ENCODE peak calls at places on chromosomes 6 and 20, in ten cellular contexts. L, U, T, O, Q, M, D, N, P and I are unnamed samples.

GRCh38 chr6:148629197-148629909 is 117.5 kb upstream of the UST start:
- DNase-seq in L (no peak), U (peak; percentile 44), T (no peak), O (no peak), Q (no peak), M (no peak), D (no peak), N (peak; percentile 71), P (peak; percentile 24), I (peak; percentile 76)

GRCh38 chr6:112396221-112396620 is 49.1 kb downstream of the RFPL4B start:
- DNase-seq in L (no peak), U (peak; percentile 4), T (no peak), O (no peak), Q (no peak), M (no peak), D (no peak), N (no peak), P (no peak), I (no peak)

GRCh38 chr6:3888153-3888957 is 39.2 kb downstream of the FAM50B start:
- DNase-seq in L (no peak), U (no peak), T (peak; percentile 80), O (no peak), Q (no peak), M (peak; percentile 18), D (no peak), N (no peak), P (no peak), I (peak; percentile 52)

GRCh38 chr6:56902551-56903464 is 52.1 kb upstream of the BEND6 start:
- DNase-seq in L (no peak), U (peak; percentile 76), T (no peak), O (no peak), Q (peak; percentile 47), M (no peak), D (peak; percentile 62), N (peak; percentile 81), P (peak; percentile 37), I (peak; percentile 87)

GRCh38 chr20:50130995-50131394 is 18.0 kb upstream of the UBE2V1 start:
- DNase-seq in L (no peak), U (peak; percentile 53), T (no peak), O (no peak), Q (no peak), M (no peak), D (no peak), N (peak; percentile 63), P (peak; percentile 42), I (peak; percentile 39)

GRCh38 chr6:169789146-169789943 is 37.9 kb downstream of the ERMARD start:
- DNase-seq in L (no peak), U (no peak), T (no peak), O (no peak), Q (no peak), M (peak; percentile 20), D (no peak), N (no peak), P (peak; percentile 7), I (no peak)

GRCh38 chr20:35434085-35435005 is 3.7 kb downstream of the GDF5 start:
- DNase-seq in L (no peak), U (no peak), T (no peak), O (no peak), Q (no peak), M (no peak), D (no peak), N (peak; percentile 71), P (peak; percentile 68), I (peak; percentile 42)

GRCh38 chr6:167987396-167987795 is 10.1 kb upstream of the KIF25 start:
- DNase-seq in L (no peak), U (no peak), T (no peak), O (no peak), Q (no peak), M (no peak), D (no peak), N (no peak), P (no peak), I (no peak)

GRCh38 chr20:33874129-33874528 is 63.0 kb downstream of the CHMP4B start:
- DNase-seq in L (no peak), U (no peak), T (no peak), O (no peak), Q (no peak), M (no peak), D (no peak), N (no peak), P (no peak), I (no peak)

GRCh38 chr6:110618591-110619267 is 142.3 kb upstream of the SLC22A16 start:
- DNase-seq in L (no peak), U (peak; percentile 28), T (peak; percentile 29), O (no peak), Q (no peak), M (peak; percentile 29), D (no peak), N (peak; percentile 15), P (no peak), I (peak; percentile 13)

GRCh38 chr6:134714679-134715078 is 235.2 kb downstream of the ALDH8A1 start:
- DNase-seq in L (no peak), U (peak; percentile 35), T (no peak), O (no peak), Q (no peak), M (no peak), D (no peak), N (peak; percentile 41), P (no peak), I (no peak)

GRCh38 chr6:137736919-137737318 is 130.1 kb upstream of the TNFAIP3 start:
- DNase-seq in L (no peak), U (no peak), T (no peak), O (no peak), Q (no peak), M (no peak), D (no peak), N (no peak), P (no peak), I (peak; percentile 49)

GRCh38 chr20:44424039-44424495 is 51.6 kb upstream of the TTPAL start:
- DNase-seq in L (no peak), U (no peak), T (no peak), O (no peak), Q (no peak), M (no peak), D (no peak), N (no peak), P (no peak), I (no peak)
- H3K4me3 ChIP-seq in L (no peak overlapping the region), U (no peak overlapping the region), T (no peak overlapping the region), O (no peak overlapping the region), Q (no peak overlapping the region), M (no peak overlapping the region), D (no peak overlapping the region), N (no peak overlapping the region), P (no peak overlapping the region), I (no peak overlapping the region)

DNA sequence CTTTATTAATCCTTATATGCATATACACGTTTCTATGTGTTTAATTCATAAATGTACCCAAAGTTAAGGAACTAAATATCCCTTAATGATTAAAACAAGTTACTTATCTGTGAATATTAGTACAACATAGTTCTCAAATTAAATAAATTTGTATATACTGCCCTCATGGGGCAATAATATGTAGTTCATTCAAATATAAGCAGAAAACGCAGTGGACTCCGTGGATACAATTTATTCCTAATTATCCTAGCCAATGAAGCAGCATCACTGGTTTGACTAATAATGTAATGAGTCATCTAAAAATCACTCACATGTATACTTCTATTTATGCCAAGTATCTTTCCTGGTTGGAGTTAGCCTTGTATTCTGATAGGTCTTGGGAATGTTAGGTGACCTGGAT is 111.6 kb downstream of the TBC1D32 start:
- DNase-seq in L (no peak), U (peak; percentile 79), T (peak; percentile 7), O (no peak), Q (no peak), M (no peak), D (no peak), N (peak; percentile 74), P (no peak), I (peak; percentile 54)
- TF ChIP-seq CTCF in L (no peak), U (peak; percentile 50), T (peak; percentile 26), O (no peak), Q (no peak), M (peak; percentile 13), D (peak; percentile 57), N (no peak), P (no peak), I (peak; percentile 10)

DNA sequence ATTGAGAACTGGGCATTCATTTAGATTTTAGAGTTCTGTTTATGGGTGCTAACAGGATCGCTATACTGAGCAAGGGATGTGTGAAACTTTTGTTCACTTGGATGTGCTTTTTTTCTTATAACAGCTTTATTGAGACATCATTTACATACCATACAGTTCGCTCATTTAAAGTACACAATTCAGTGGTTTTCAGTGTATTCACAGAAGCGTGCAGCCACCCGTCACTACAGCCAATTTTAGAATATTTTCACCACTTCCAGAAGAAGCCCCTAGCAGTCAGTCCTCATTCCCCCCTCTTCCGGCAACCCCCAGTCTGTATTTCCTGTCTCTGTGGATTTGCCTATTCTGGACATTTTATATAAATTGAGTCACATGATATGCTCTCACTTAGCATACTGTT is 48.7 kb downstream of the GFRA4 start:
- DNase-seq in L (no peak), U (peak; percentile 56), T (no peak), O (no peak), Q (no peak), M (no peak), D (no peak), N (peak; percentile 26), P (no peak), I (no peak)
- H3K4me3 ChIP-seq in L (no peak overlapping the region), U (no peak overlapping the region), T (no peak overlapping the region), O (no peak overlapping the region), Q (no peak overlapping the region), M (no peak overlapping the region), D (no peak overlapping the region), N (peak overlapping the region; percentile 46), P (no peak overlapping the region), I (no peak overlapping the region)

GRCh38 chr20:15838466-15838865 is 734.8 kb downstream of the KIF16B start:
- DNase-seq in L (no peak), U (no peak), T (no peak), O (no peak), Q (no peak), M (no peak), D (no peak), N (no peak), P (no peak), I (no peak)

GRCh38 chr20:15848126-15848525 is 725.1 kb downstream of the KIF16B start:
- DNase-seq in L (no peak), U (no peak), T (no peak), O (no peak), Q (no peak), M (no peak), D (no peak), N (no peak), P (no peak), I (no peak)

GRCh38 chr20:15846446-15846845 is 726.8 kb downstream of the KIF16B start:
- DNase-seq in L (no peak), U (no peak), T (no peak), O (no peak), Q (no peak), M (no peak), D (no peak), N (no peak), P (no peak), I (peak; percentile 4)

GRCh38 chr20:15847415-15847814 is 725.8 kb downstream of the KIF16B start:
- DNase-seq in L (no peak), U (no peak), T (no peak), O (no peak), Q (no peak), M (no peak), D (no peak), N (no peak), P (no peak), I (no peak)

DNA sequence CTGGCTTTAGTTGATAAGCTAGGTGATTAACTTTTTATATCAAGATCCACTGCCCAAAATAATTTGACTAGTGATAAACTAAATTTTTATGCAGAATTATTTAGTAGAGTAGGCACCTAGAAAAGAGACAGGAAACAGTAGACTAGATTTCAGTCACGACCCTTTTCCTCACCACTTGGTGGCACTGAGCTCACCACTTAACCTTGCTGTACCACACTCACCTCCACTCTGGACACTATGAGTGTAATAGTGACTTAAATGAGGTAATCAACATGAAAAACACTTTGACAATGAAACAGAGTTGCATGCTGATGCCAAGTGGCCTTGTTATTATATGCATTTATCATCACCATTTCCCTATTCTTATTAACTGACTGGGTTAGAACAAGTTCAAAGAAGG is 730.4 kb downstream of the KIF16B start:
- DNase-seq in L (no peak), U (no peak), T (no peak), O (no peak), Q (peak; percentile 19), M (no peak), D (no peak), N (no peak), P (no peak), I (no peak)
- TF ChIP-seq CTCF in L (no peak), U (no peak), T (no peak), O (no peak), Q (peak; percentile 27), M (no peak), D (no peak), N (no peak), P (no peak), I (no peak)